ENCODE peak calls at places on chromosomes 5 and 9, in five cellular contexts. One of them, this sample, is unnamed.
A peak's percentile ranks its signal among the peaks of the same experiment; 100 is the strongest.

GRCh38 chr9:108844391-108844790 is 11.4 kb downstream of the ACTL7B start:
- DNase-seq in A673: no peak
- DNase-seq in A549: no peak
- DNase-seq in HCT116: no peak
- DNase-seq in upper lobe of left lung: no peak
- DNase-seq in this sample: no peak

GRCh38 chr5:37940931-37941623 is 101.2 kb upstream of the GDNF start:
- DNase-seq in A673: no peak
- DNase-seq in A549: no peak
- DNase-seq in HCT116: no peak
- DNase-seq in upper lobe of left lung: no peak
- DNase-seq in this sample: no peak

GRCh38 chr9:13770956-13771355 is 491.5 kb upstream of the MPDZ start:
- DNase-seq in A673: no peak
- DNase-seq in A549: no peak
- DNase-seq in HCT116: no peak
- DNase-seq in upper lobe of left lung: no peak
- DNase-seq in this sample: no peak

GRCh38 chr5:14842117-14842516 is 29.5 kb downstream of the ANKH start:
- DNase-seq in A673: no peak
- DNase-seq in A549: no peak
- DNase-seq in HCT116: no peak
- DNase-seq in upper lobe of left lung: no peak
- DNase-seq in this sample: no peak

GRCh38 chr9:37283730-37284235 is 138.7 kb upstream of the GRHPR start:
- DNase-seq in A673: no peak
- DNase-seq in A549: peak; percentile 63
- DNase-seq in HCT116: no peak
- DNase-seq in upper lobe of left lung: no peak
- DNase-seq in this sample: peak; percentile 36

GRCh38 chr5:132245593-132245992 is 11.9 kb upstream of the PDLIM4 start:
- DNase-seq in A673: no peak
- DNase-seq in A549: no peak
- DNase-seq in HCT116: no peak
- DNase-seq in upper lobe of left lung: no peak
- DNase-seq in this sample: no peak

GRCh38 chr9:124209279-124209678 is 48.5 kb upstream of the NEK6 start:
- DNase-seq in A673: no peak
- DNase-seq in A549: no peak
- DNase-seq in HCT116: no peak
- DNase-seq in upper lobe of left lung: no peak
- DNase-seq in this sample: no peak

GRCh38 chr5:35938518-35939227 is at the start of gene CAPSL:
- DNase-seq in A673: peak; percentile 63
- DNase-seq in A549: peak; percentile 42
- DNase-seq in HCT116: peak; percentile 36
- DNase-seq in upper lobe of left lung: peak; percentile 65
- DNase-seq in this sample: peak; percentile 68

GRCh38 chr5:7436521-7436920 is 40.6 kb downstream of the ADCY2 start:
- DNase-seq in A673: no peak
- DNase-seq in A549: no peak
- DNase-seq in HCT116: no peak
- DNase-seq in upper lobe of left lung: no peak
- DNase-seq in this sample: no peak

GRCh38 chr9:18255158-18255629 is 218.8 kb upstream of the ADAMTSL1 start:
- DNase-seq in A673: peak; percentile 61
- DNase-seq in A549: peak; percentile 72
- DNase-seq in HCT116: peak; percentile 48
- DNase-seq in upper lobe of left lung: peak; percentile 79
- DNase-seq in this sample: peak; percentile 90

GRCh38 chr9:74497750-74498615 is 848 bp downstream of the RORB start:
- DNase-seq in A673: peak; percentile 12
- DNase-seq in A549: peak; percentile 37
- DNase-seq in HCT116: no peak
- DNase-seq in upper lobe of left lung: peak; percentile 38
- DNase-seq in this sample: peak; percentile 33

GRCh38 chr9:109968332-109968657 is 188.3 kb downstream of the PALM2AKAP2 start:
- DNase-seq in A673: no peak
- DNase-seq in A549: no peak
- DNase-seq in HCT116: no peak
- DNase-seq in upper lobe of left lung: no peak
- DNase-seq in this sample: no peak

GRCh38 chr5:134005415-134006118 is 792 bp upstream of the VDAC1 start:
- DNase-seq in A673: no peak
- DNase-seq in A549: peak; percentile 48
- DNase-seq in HCT116: no peak
- DNase-seq in upper lobe of left lung: peak; percentile 53
- DNase-seq in this sample: peak; percentile 44

GRCh38 chr5:59745422-59745863 is 148.1 kb downstream of the PDE4D start:
- DNase-seq in A673: peak; percentile 7
- DNase-seq in A549: peak; percentile 96
- DNase-seq in HCT116: no peak
- DNase-seq in upper lobe of left lung: peak; percentile 38
- DNase-seq in this sample: no peak

GRCh38 chr5:108637110-108637509 is 110.6 kb upstream of the FER start:
- DNase-seq in A673: no peak
- DNase-seq in A549: no peak
- DNase-seq in HCT116: no peak
- DNase-seq in upper lobe of left lung: no peak
- DNase-seq in this sample: no peak

GRCh38 chr9:124284237-124284831 is 26.6 kb downstream of the NEK6 start:
- DNase-seq in A673: no peak
- DNase-seq in A549: peak; percentile 64
- DNase-seq in HCT116: no peak
- DNase-seq in upper lobe of left lung: peak; percentile 45
- DNase-seq in this sample: no peak

GRCh38 chr5:160169326-160169725 is 50.1 kb upstream of the PWWP2A start:
- DNase-seq in A673: peak; percentile 60
- DNase-seq in A549: no peak
- DNase-seq in HCT116: no peak
- DNase-seq in upper lobe of left lung: no peak
- DNase-seq in this sample: no peak

GRCh38 chr5:147849226-147849625 is 17.8 kb upstream of the SPINK1 start:
- DNase-seq in A673: no peak
- DNase-seq in A549: no peak
- DNase-seq in HCT116: no peak
- DNase-seq in upper lobe of left lung: no peak
- DNase-seq in this sample: no peak

GRCh38 chr9:133406480-133407307 is 11.1 kb downstream of the REXO4 start:
- DNase-seq in A673: peak; percentile 80
- DNase-seq in A549: peak; percentile 82
- DNase-seq in HCT116: peak; percentile 47
- DNase-seq in upper lobe of left lung: peak; percentile 74
- DNase-seq in this sample: peak; percentile 81

GRCh38 chr5:34550255-34550654 is 105.9 kb upstream of the RAI14 start:
- DNase-seq in A673: no peak
- DNase-seq in A549: no peak
- DNase-seq in HCT116: no peak
- DNase-seq in upper lobe of left lung: no peak
- DNase-seq in this sample: no peak

GRCh38 chr5:169876376-169876775 is 103.9 kb downstream of the INSYN2B start:
- DNase-seq in A673: no peak
- DNase-seq in A549: no peak
- DNase-seq in HCT116: no peak
- DNase-seq in upper lobe of left lung: no peak
- DNase-seq in this sample: peak; percentile 62

GRCh38 chr9:37944266-37944650 is 40.3 kb upstream of the SLC25A51 start:
- DNase-seq in A673: no peak
- DNase-seq in A549: no peak
- DNase-seq in HCT116: no peak
- DNase-seq in upper lobe of left lung: no peak
- DNase-seq in this sample: peak; percentile 44

GRCh38 chr9:130443456-130443801 is 1.3 kb upstream of the ASS1 start:
- DNase-seq in A673: no peak
- DNase-seq in A549: no peak
- DNase-seq in HCT116: no peak
- DNase-seq in upper lobe of left lung: no peak
- DNase-seq in this sample: no peak

GRCh38 chr5:60522299-60522915 is 177.6 kb downstream of the DEPDC1B start:
- DNase-seq in A673: no peak
- DNase-seq in A549: no peak
- DNase-seq in HCT116: no peak
- DNase-seq in upper lobe of left lung: no peak
- DNase-seq in this sample: no peak

GRCh38 chr5:160133071-160133917 is 14.0 kb upstream of the PWWP2A start:
- DNase-seq in A673: no peak
- DNase-seq in A549: no peak
- DNase-seq in HCT116: no peak
- DNase-seq in upper lobe of left lung: peak; percentile 40
- DNase-seq in this sample: peak; percentile 65

GRCh38 chr5:14665949-14666741 is 1.6 kb downstream of the OTULIN start:
- DNase-seq in A673: peak; percentile 43
- DNase-seq in A549: peak; percentile 17
- DNase-seq in HCT116: no peak
- DNase-seq in upper lobe of left lung: peak; percentile 49
- DNase-seq in this sample: no peak

GRCh38 chr9:18124760-18125159 is 349.2 kb upstream of the ADAMTSL1 start:
- DNase-seq in A673: no peak
- DNase-seq in A549: no peak
- DNase-seq in HCT116: no peak
- DNase-seq in upper lobe of left lung: no peak
- DNase-seq in this sample: peak; percentile 48

GRCh38 chr9:6787793-6788174 is 30.0 kb downstream of the KDM4C start:
- DNase-seq in A673: no peak
- DNase-seq in A549: no peak
- DNase-seq in HCT116: no peak
- DNase-seq in upper lobe of left lung: no peak
- DNase-seq in this sample: no peak

GRCh38 chr5:178569485-178569884 is 20.7 kb downstream of the COL23A1 start:
- DNase-seq in A673: no peak
- DNase-seq in A549: no peak
- DNase-seq in HCT116: no peak
- DNase-seq in upper lobe of left lung: no peak
- DNase-seq in this sample: no peak

GRCh38 chr5:10682429-10682746 is 78.6 kb downstream of the DAP start:
- DNase-seq in A673: no peak
- DNase-seq in A549: no peak
- DNase-seq in HCT116: no peak
- DNase-seq in upper lobe of left lung: no peak
- DNase-seq in this sample: no peak

GRCh38 chr5:172420215-172420934 is 34.0 kb downstream of the SH3PXD2B start:
- DNase-seq in A673: peak; percentile 54
- DNase-seq in A549: peak; percentile 90
- DNase-seq in HCT116: peak; percentile 60
- DNase-seq in upper lobe of left lung: peak; percentile 85
- DNase-seq in this sample: no peak

GRCh38 chr9:81312346-81312745 is 377.0 kb downstream of the TLE1 start:
- DNase-seq in A673: no peak
- DNase-seq in A549: no peak
- DNase-seq in HCT116: no peak
- DNase-seq in upper lobe of left lung: no peak
- DNase-seq in this sample: no peak

GRCh38 chr9:23907343-23907742 is 81.3 kb upstream of the ELAVL2 start:
- DNase-seq in A673: no peak
- DNase-seq in A549: no peak
- DNase-seq in HCT116: no peak
- DNase-seq in upper lobe of left lung: no peak
- DNase-seq in this sample: no peak

DNA sequence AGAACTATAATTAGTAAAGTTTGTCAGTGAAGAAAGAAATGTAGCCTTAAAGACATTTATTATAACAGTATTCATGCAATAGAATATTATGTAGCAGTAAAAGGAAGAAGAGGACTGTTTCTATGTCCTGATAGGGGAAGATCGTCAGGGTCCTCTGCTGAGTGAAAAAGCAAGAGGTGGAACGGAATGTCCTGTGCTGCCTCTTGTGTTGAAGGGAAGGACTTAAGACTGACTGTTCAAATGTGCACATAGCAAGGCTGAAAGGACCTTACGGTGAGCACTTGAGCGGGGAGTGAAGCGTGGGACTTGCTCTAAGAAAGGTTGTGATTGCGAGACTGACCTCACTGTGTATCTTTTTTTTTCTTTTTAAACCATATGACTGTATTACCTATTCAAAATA is 63.2 kb downstream of the SNX24 start:
- DNase-seq in A673: no peak
- DNase-seq in A549: peak; percentile 19
- DNase-seq in HCT116: no peak
- DNase-seq in upper lobe of left lung: peak; percentile 88
- DNase-seq in this sample: peak; percentile 37
- TF ChIP-seq CTCF in A673: no peak
- TF ChIP-seq CTCF in A549: no peak
- TF ChIP-seq CTCF in HCT116: no peak
- TF ChIP-seq CTCF in upper lobe of left lung: no peak
- TF ChIP-seq CTCF in this sample: peak; percentile 7

GRCh38 chr5:96952946-96953730 is 17.3 kb downstream of the LNPEP start:
- DNase-seq in A673: no peak
- DNase-seq in A549: no peak
- DNase-seq in HCT116: no peak
- DNase-seq in upper lobe of left lung: no peak
- DNase-seq in this sample: no peak
- H3K4me3 ChIP-seq in A673: no peak overlapping the region
- H3K4me3 ChIP-seq in A549: no peak overlapping the region
- H3K4me3 ChIP-seq in HCT116: no peak overlapping the region
- H3K4me3 ChIP-seq in upper lobe of left lung: no peak overlapping the region
- H3K4me3 ChIP-seq in this sample: no peak overlapping the region

GRCh38 chr5:123943136-123943535 is 431.2 kb downstream of the CSNK1G3 start:
- DNase-seq in A673: no peak
- DNase-seq in A549: no peak
- DNase-seq in HCT116: no peak
- DNase-seq in upper lobe of left lung: no peak
- DNase-seq in this sample: no peak

GRCh38 chr5:123936548-123936947 is 424.6 kb downstream of the CSNK1G3 start:
- DNase-seq in A673: no peak
- DNase-seq in A549: no peak
- DNase-seq in HCT116: no peak
- DNase-seq in upper lobe of left lung: no peak
- DNase-seq in this sample: no peak

DNA sequence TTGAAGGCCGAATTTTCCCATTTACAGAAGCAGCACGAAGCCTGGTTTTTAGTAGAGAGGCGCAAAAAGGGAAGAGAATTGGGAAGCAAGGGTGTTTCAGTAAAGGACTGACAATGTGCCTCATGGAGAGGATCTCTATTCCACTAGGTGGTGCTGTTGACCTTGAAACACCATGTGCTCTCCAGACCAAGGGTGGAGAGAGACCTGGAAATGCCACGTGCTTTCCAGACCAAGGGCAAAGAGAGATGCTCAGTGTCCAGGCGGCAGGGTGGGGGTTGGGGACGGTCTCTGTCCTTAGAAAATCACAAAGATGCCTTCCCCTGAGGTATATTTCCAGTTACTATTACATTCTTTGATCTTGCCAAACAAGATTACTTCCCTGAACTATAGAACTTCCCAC is 425.3 kb downstream of the CSNK1G3 start:
- DNase-seq in A673: peak; percentile 64
- DNase-seq in A549: peak; percentile 71
- DNase-seq in HCT116: peak; percentile 72
- DNase-seq in upper lobe of left lung: no peak
- DNase-seq in this sample: peak; percentile 73
- TF ChIP-seq CTCF in A673: peak; percentile 50
- TF ChIP-seq CTCF in A549: peak; percentile 31
- TF ChIP-seq CTCF in HCT116: peak; percentile 78
- TF ChIP-seq CTCF in upper lobe of left lung: peak; percentile 22
- TF ChIP-seq CTCF in this sample: peak; percentile 51

GRCh38 chr9:106885451-106885850 is 22.5 kb downstream of the ZNF462 start:
- DNase-seq in A673: no peak
- DNase-seq in A549: peak; percentile 67
- DNase-seq in HCT116: no peak
- DNase-seq in upper lobe of left lung: peak; percentile 82
- DNase-seq in this sample: peak; percentile 62
- H3K4me3 ChIP-seq in A673: no peak overlapping the region
- H3K4me3 ChIP-seq in A549: no peak overlapping the region
- H3K4me3 ChIP-seq in HCT116: no peak overlapping the region
- H3K4me3 ChIP-seq in upper lobe of left lung: no peak overlapping the region
- H3K4me3 ChIP-seq in this sample: no peak overlapping the region

This sample was measured in cardiac muscle cell.